ENCODE peak calls at places on chromosomes 13 and 19, in ten cellular contexts. J is endothelial cell; X is A549; I is OCI-M1; L is WTC11; M is EL; V is stimulated activated CD8-positive, alpha-beta memory T cell treated with anti-CD3 and anti-CD28 coated beads, Interleukin-4, amount 100 ng/mL, for 1 hour; T is astrocyte of the spinal cord; O is substantia nigra; G is MG63. S is an unnamed sample.

GRCh38 chr13:112748947-112749346 is 59.1 kb downstream of the ATP11A start:
- DNase-seq in T (no peak), G (peak; percentile 72), X (no peak), O (peak; percentile 32), M (no peak), I (no peak), J (no peak), L (no peak), V (no peak), S (no peak)

GRCh38 chr19:35911790-35912189 is 3.7 kb upstream of the TYROBP start:
- DNase-seq in O (no peak), L (no peak), G (peak; percentile 35), V (no peak), M (no peak), J (no peak), I (no peak), T (no peak), X (no peak), S (no peak)

GRCh38 chr19:45278087-45278486 is 27.0 kb downstream of the MARK4 start:
- DNase-seq in T (no peak), J (no peak), V (no peak), O (no peak), I (no peak), G (no peak), L (no peak), M (no peak), X (no peak), S (no peak)

GRCh38 chr19:57111329-57111644 is 8.5 kb upstream of the USP29 start:
- DNase-seq in J (no peak), T (no peak), M (no peak), X (no peak), L (no peak), G (no peak), V (no peak), I (no peak), O (no peak), S (no peak)

GRCh38 chr13:108734676-108735075 is 105.3 kb downstream of the MYO16 start:
- DNase-seq in O (no peak), V (no peak), L (peak; percentile 32), J (no peak), G (no peak), T (no peak), X (peak; percentile 1), I (peak; percentile 47), M (no peak), S (no peak)

GRCh38 chr19:47363758-47364529 is 14.8 kb downstream of the DHX34 start:
- DNase-seq in L (peak; percentile 42), M (peak; percentile 35), T (peak; percentile 14), I (no peak), O (no peak), G (peak; percentile 22), V (no peak), J (peak; percentile 18), X (no peak), S (no peak)

GRCh38 chr19:40603071-40603718 is 2.0 kb downstream of the LTBP4 start:
- DNase-seq in I (peak; percentile 96), M (no peak), G (no peak), O (no peak), L (no peak), T (no peak), V (no peak), X (no peak), J (no peak), S (no peak)

GRCh38 chr13:30685320-30685859 is 50.0 kb upstream of the ALOX5AP start:
- DNase-seq in G (no peak), T (no peak), V (no peak), L (no peak), X (no peak), J (no peak), M (no peak), I (no peak), O (no peak), S (no peak)

GRCh38 chr13:50236898-50237318 is 221.7 kb downstream of the KCNRG start:
- DNase-seq in X (no peak), L (no peak), O (no peak), T (peak; percentile 8), I (no peak), V (no peak), J (no peak), M (no peak), G (no peak), S (peak; percentile 53)

GRCh38 chr19:15779756-15780476 is 7.5 kb upstream of the OR10H5 start:
- DNase-seq in V (no peak), L (no peak), T (no peak), G (peak; percentile 79), J (no peak), I (no peak), X (no peak), O (peak; percentile 42), M (peak; percentile 9), S (peak; percentile 15)

GRCh38 chr13:108508263-108508662 is 121.1 kb upstream of the MYO16 start:
- DNase-seq in I (peak; percentile 64), J (peak; percentile 25), M (peak; percentile 12), G (no peak), L (no peak), X (peak; percentile 10), O (no peak), T (peak; percentile 52), V (no peak), S (no peak)

GRCh38 chr19:52748336-52748950 is 13.6 kb upstream of the ZNF611 start:
- DNase-seq in L (no peak), I (peak; percentile 24), X (no peak), J (peak; percentile 7), T (peak; percentile 34), G (no peak), M (peak; percentile 57), V (no peak), O (no peak), S (peak; percentile 55)

GRCh38 chr13:30408319-30409101 is 13.8 kb upstream of the UBE2L5 start:
- DNase-seq in X (peak; percentile 69), V (peak; percentile 69), M (peak; percentile 84), I (no peak), G (peak; percentile 92), O (peak; percentile 72), J (peak; percentile 98), L (peak; percentile 98), T (peak; percentile 91), S (no peak)

GRCh38 chr13:90321281-90321931 is 1026.1 kb upstream of the MIR17HG start:
- DNase-seq in V (no peak), L (no peak), I (no peak), X (no peak), J (no peak), T (no peak), O (no peak), M (no peak), G (no peak), S (peak; percentile 14)

GRCh38 chr13:30713133-30713532 is 22.2 kb upstream of the ALOX5AP start:
- DNase-seq in V (no peak), J (no peak), M (peak; percentile 38), O (no peak), X (no peak), L (no peak), T (no peak), G (no peak), I (peak; percentile 55), S (no peak)

GRCh38 chr19:9792191-9793050 is 23.9 kb upstream of the ZNF846 start:
- DNase-seq in X (peak; percentile 59), T (peak; percentile 94), M (peak; percentile 91), L (peak; percentile 97), J (peak; percentile 87), V (peak; percentile 65), O (peak; percentile 75), I (peak; percentile 99), G (peak; percentile 80), S (peak; percentile 89)

GRCh38 chr13:101305981-101306411 is 110.3 kb downstream of the NALCN start:
- DNase-seq in L (no peak), X (no peak), O (no peak), J (no peak), V (no peak), T (no peak), I (no peak), M (peak; percentile 4), G (no peak), S (peak; percentile 19)

GRCh38 chr19:40862785-40863184 is 12.5 kb upstream of the CYP2A6 start:
- DNase-seq in T (no peak), G (no peak), O (no peak), I (peak; percentile 77), J (no peak), M (no peak), X (no peak), L (no peak), V (no peak), S (no peak)

GRCh38 chr13:48726711-48727110 is 73.0 kb downstream of the CYSLTR2 start:
- DNase-seq in V (no peak), L (no peak), I (no peak), J (no peak), T (no peak), G (no peak), O (no peak), X (no peak), M (no peak), S (no peak)

GRCh38 chr19:58338825-58339558 is 12.2 kb downstream of the ZSCAN22 start:
- DNase-seq in J (peak; percentile 63), I (no peak), X (no peak), G (no peak), O (no peak), L (peak; percentile 73), V (no peak), T (no peak), M (peak; percentile 25), S (no peak)

GRCh38 chr13:112052213-112052612 is 14.7 kb upstream of the SOX1 start:
- DNase-seq in M (no peak), O (no peak), G (no peak), J (no peak), I (no peak), V (no peak), T (no peak), L (no peak), X (no peak), S (no peak)

GRCh38 chr19:18775586-18776287 is 15.4 kb downstream of the COMP start:
- DNase-seq in L (no peak), V (no peak), G (peak; percentile 87), O (no peak), T (peak; percentile 32), I (no peak), X (no peak), J (no peak), M (peak; percentile 88), S (no peak)

GRCh38 chr19:8515317-8515716 is 1.4 kb upstream of the ZNF414 start:
- DNase-seq in J (no peak), I (peak; percentile 85), O (no peak), T (no peak), V (no peak), X (no peak), G (no peak), L (no peak), M (no peak), S (no peak)

GRCh38 chr19:40672573-40673299 is 17.7 kb downstream of the NUMBL start:
- DNase-seq in T (no peak), J (no peak), V (no peak), X (no peak), G (no peak), I (no peak), M (no peak), O (no peak), L (no peak), S (no peak)

GRCh38 chr13:45373116-45373606 is 32.2 kb upstream of the TPT1 start:
- DNase-seq in X (no peak), L (no peak), J (no peak), G (no peak), I (no peak), M (no peak), T (no peak), V (no peak), O (no peak), S (no peak)

GRCh38 chr19:49442793-49443365 is 1.6 kb upstream of the SLC17A7 start:
- DNase-seq in J (peak; percentile 99), X (peak; percentile 96), M (peak; percentile 91), I (peak; percentile 87), T (peak; percentile 84), L (peak; percentile 100), G (peak; percentile 98), O (no peak), V (no peak), S (peak; percentile 96)

GRCh38 chr13:50679321-50679720 is 164.2 kb downstream of the DLEU7 start:
- DNase-seq in G (no peak), J (no peak), O (no peak), M (peak; percentile 74), I (no peak), X (no peak), T (peak; percentile 49), V (no peak), L (no peak), S (no peak)

GRCh38 chr13:25846227-25846984 is 205.4 kb downstream of the SHISA2 start:
- DNase-seq in G (peak; percentile 36), V (no peak), J (no peak), T (no peak), L (no peak), X (no peak), O (no peak), I (no peak), M (no peak), S (no peak)

S was measured in SJCRH30.